ENCODE peak calls at places on chromosome 10, in four cellular contexts. E, D, H and V are unnamed samples. For H3K36me3, the result is how much of the 10 kb centered on the place peaks cover.

GRCh38 chr10:104029528-104029875 is 56.2 kb downstream of the COL17A1 start:
- DNase-seq in H (no peak), D (no peak), E (no peak), V (no peak)

GRCh38 chr10:110725809-110726641 is 81.9 kb downstream of the RBM20 start:
- DNase-seq in E (no peak), H (no peak), D (no peak), V (peak)

GRCh38 chr10:97708976-97709745 is 4.4 kb upstream of the MARVELD1 start:
- DNase-seq in H (peak), D (peak), E (peak), V (peak)

GRCh38 chr10:130453036-130453720 is 317.0 kb downstream of the GLRX3 start:
- DNase-seq in H (no peak), E (no peak), D (no peak), V (no peak)

GRCh38 chr10:68095176-68095575 is 14.1 kb upstream of the MYPN start:
- DNase-seq in E (no peak), D (no peak), H (no peak), V (no peak)

GRCh38 chr10:88154596-88155250 is 291.3 kb downstream of the PTEN start:
- DNase-seq in E (no peak), H (no peak), D (no peak), V (no peak)

GRCh38 chr10:25082276-25083204 is 66.1 kb downstream of the THNSL1 start:
- DNase-seq in E (peak), D (no peak), H (no peak), V (no peak)

GRCh38 chr10:99787303-99787702 is 4.9 kb downstream of the ABCC2 start:
- DNase-seq in E (no peak), D (no peak), H (no peak), V (no peak)

GRCh38 chr10:124534821-124535601 is 73.4 kb downstream of the LHPP start:
- DNase-seq in H (no peak), D (no peak), E (no peak), V (no peak)

GRCh38 chr10:79241990-79242619 is 105.2 kb upstream of the PPIF start:
- DNase-seq in E (no peak), H (peak), D (peak), V (peak)

GRCh38 chr10:3380392-3381050 is 207.9 kb upstream of the PITRM1 start:
- DNase-seq in D (no peak), E (no peak), H (no peak), V (no peak)
- H3K36me3 ChIP-seq in D (under half), E (under half), H (under half), V (under half)

GRCh38 chr10:3494131-3494878 is 290.7 kb downstream of the KLF6 start:
- DNase-seq in E (no peak), D (no peak), H (no peak), V (no peak)
- H3K4me3 ChIP-seq in E (no peak), D (no peak), H (no peak), V (no peak)

DNA sequence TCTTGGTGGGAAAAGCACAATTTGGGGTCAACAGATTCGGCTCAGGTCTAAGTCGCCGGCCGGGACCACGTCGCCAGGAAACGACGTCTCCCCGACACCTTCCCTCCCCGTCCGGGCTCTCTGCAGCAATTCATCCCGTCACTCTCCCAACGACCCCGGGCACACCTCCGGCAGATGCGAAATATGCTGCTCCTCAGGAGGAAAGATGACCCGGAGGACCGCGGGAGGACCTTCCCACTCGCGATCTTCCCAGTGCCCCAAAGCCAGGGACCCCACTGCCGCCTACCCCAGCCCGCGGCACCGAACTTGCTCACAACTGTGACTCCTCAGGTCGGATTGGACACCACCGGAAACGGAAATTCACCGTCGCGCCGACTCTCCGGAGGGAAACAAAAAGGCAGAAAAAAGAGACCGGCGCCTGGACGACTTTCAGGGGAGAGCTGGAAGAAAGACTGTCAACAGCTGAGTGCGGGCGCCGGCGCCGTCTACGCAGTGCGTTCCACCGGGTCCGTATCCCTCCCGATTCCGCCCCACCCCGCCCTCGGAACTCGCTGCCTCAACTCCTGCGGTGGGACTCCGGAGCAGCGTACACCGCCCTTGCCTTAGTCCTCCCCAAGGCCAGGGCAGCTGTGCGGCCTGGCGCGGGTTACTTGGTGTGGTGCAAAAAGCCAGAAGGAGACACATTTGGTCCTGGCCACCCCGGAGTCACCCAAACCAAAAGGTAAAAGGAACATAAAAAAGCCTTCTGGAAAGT is 13.8 kb upstream of the SEC24C start:
- DNase-seq in H (peak), D (peak), E (peak), V (peak)
- H3K36me3 ChIP-seq in H (under half), D (under half), E (under half), V (under half)

GRCh38 chr10:132574783-132575319 is 37.3 kb downstream of the INPP5A start:
- DNase-seq in H (no peak), D (no peak), E (no peak), V (no peak)
- H3K4me3 ChIP-seq in H (no peak), D (no peak), E (no peak), V (no peak)